ENCODE peak calls at places on chromosomes 1 and 21, in six cellular contexts. A is mesendoderm, E is IMR-90, K is mesenchymal stem cell, B is H1, Y is H9. P is an unnamed sample.

GRCh38 chr1:234612352-234613127 is 2.6 kb upstream of the IRF2BP2 start:
- DNase-seq in A (peak), E (peak), K (peak), B (no peak), Y (no peak), P (no peak)

GRCh38 chr1:155177192-155177917 is 3.7 kb downstream of the TRIM46 start:
- DNase-seq in A (no peak), E (no peak), K (no peak), B (no peak), Y (no peak), P (no peak)

GRCh38 chr1:184986250-184986649 is 11.9 kb upstream of the NIBAN1 start:
- DNase-seq in A (peak), E (peak), K (peak), B (no peak), Y (no peak), P (no peak)

GRCh38 chr1:198678301-198678836 is 39.5 kb downstream of the PTPRC start:
- DNase-seq in A (no peak), E (no peak), K (no peak), B (no peak), Y (no peak), P (no peak)

GRCh38 chr1:16072616-16073484 is 601 bp downstream of the FAM131C start:
- DNase-seq in A (no peak), E (no peak), K (no peak), B (peak), Y (no peak), P (no peak)

GRCh38 chr1:107530543-107530942 is 389.7 kb downstream of the NTNG1 start:
- DNase-seq in A (no peak), E (no peak), K (no peak), B (no peak), Y (no peak), P (no peak)

GRCh38 chr1:17442841-17443240 is 3.4 kb upstream of the RCC2 start:
- DNase-seq in A (no peak), E (no peak), K (no peak), B (no peak), Y (no peak), P (no peak)

GRCh38 chr1:58367217-58367616 is 179.3 kb downstream of the OMA1 start:
- DNase-seq in A (no peak), E (no peak), K (no peak), B (no peak), Y (no peak), P (no peak)

GRCh38 chr21:43281661-43282357 is 113.0 kb downstream of the CRYAA start:
- DNase-seq in A (no peak), E (no peak), K (no peak), B (no peak), Y (no peak), P (no peak)

GRCh38 chr1:1627261-1627841 is 4.6 kb upstream of the MMP23B start:
- DNase-seq in A (no peak), E (no peak), K (no peak), B (peak), Y (peak), P (no peak)

GRCh38 chr1:226901421-226901820 is 31.0 kb downstream of the PSEN2 start:
- DNase-seq in A (no peak), E (no peak), K (no peak), B (no peak), Y (no peak), P (no peak)

GRCh38 chr1:208101661-208102431 is 142.3 kb downstream of the PLXNA2 start:
- DNase-seq in A (no peak), E (peak), K (no peak), B (no peak), Y (no peak), P (peak)

GRCh38 chr1:9475061-9475627 is 64.1 kb upstream of the SLC25A33 start:
- DNase-seq in A (no peak), E (no peak), K (no peak), B (no peak), Y (no peak), P (no peak)
- H2BK15ac ChIP-seq in A (no peak), E (no peak), K (no peak), B (peak), Y (no peak), P (no peak)

DNA sequence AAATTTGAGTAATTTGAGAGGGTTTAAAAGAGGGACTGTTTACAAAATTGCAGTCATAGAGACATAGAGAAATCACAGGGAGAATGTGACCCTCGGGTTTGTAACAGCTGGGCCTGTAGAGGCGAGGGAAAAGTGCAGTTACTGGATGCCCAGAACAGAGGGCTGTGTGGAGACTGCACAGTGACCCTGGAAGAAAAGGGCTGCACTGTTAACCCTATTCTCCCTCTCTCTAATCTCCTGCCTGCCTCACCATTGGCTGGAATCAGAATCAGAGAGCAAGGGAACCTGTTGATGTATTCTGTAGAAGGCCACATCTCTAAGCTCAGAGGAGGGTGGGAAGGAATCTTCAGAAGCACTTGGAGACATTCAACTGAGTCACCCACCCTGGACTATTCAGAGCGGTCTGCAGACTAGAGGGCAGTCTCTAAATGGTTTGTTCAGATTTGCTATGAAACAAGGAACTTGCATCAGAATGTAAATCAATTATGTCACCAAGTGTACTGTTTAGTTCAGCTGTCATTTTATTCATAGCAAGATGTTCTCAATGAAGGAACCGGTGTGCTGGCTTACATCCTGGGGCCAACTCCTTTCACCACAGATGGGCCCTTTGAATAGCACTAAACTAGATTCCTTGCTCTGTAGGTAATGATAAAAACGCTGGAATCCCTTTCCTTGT is 132.2 kb upstream of the HOOK1 start:
- DNase-seq in A (no peak), E (peak), K (peak), B (no peak), Y (no peak), P (no peak)
- H4K8ac ChIP-seq in A (no peak), E (no peak), K (no peak), B (no peak), Y (no peak), P (no peak)

GRCh38 chr1:240491796-240492195 is 120.2 kb downstream of the GREM2 start:
- DNase-seq in A (no peak), E (no peak), K (no peak), B (no peak), Y (no peak), P (no peak)
- H2BK15ac ChIP-seq in A (no peak), E (no peak), K (no peak), B (no peak), Y (no peak), P (no peak)

DNA sequence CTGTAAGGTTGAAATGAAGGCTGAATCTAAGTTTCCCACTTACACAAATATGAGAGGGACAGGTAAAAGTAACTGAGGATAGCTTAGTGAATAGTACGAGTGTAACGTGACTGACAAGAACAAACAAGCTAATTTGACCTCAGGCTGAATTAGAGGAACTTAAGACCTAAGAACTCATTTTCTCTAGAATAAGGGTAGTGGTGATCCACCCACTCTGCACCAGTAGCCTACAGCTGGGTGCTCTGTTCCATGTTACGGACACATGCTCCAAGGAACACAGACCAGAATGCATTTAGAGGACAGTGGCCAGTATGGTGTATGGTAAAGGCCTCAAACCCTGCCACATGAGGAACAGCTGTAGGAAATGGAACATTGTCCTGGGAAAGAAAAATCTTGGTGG is 14.9 kb upstream of the TMEM9 start:
- DNase-seq in A (no peak), E (no peak), K (no peak), B (no peak), Y (no peak), P (no peak)
- H4K8ac ChIP-seq in A (no peak), E (no peak), K (no peak), B (no peak), Y (no peak), P (no peak)

GRCh38 chr21:14480601-14481000 is 65.5 kb downstream of the SAMSN1 start:
- DNase-seq in A (no peak), E (no peak), K (no peak), B (no peak), Y (no peak), P (no peak)

GRCh38 chr21:14482165-14482564 is 64.0 kb downstream of the SAMSN1 start:
- DNase-seq in A (no peak), E (no peak), K (no peak), B (no peak), Y (no peak), P (no peak)

GRCh38 chr21:14487490-14488432 is 58.4 kb downstream of the SAMSN1 start:
- DNase-seq in A (no peak), E (no peak), K (no peak), B (no peak), Y (no peak), P (no peak)

GRCh38 chr21:14486869-14487268 is 59.2 kb downstream of the SAMSN1 start:
- DNase-seq in A (no peak), E (no peak), K (no peak), B (no peak), Y (no peak), P (no peak)

GRCh38 chr21:14484188-14485009 is 61.7 kb downstream of the SAMSN1 start:
- DNase-seq in A (no peak), E (no peak), K (no peak), B (no peak), Y (no peak), P (no peak)
- H2BK15ac ChIP-seq in A (no peak), E (no peak), K (no peak), B (no peak), Y (no peak), P (no peak)

GRCh38 chr21:20997633-20998455 is at the start of gene NCAM2:
- DNase-seq in A (peak), E (peak), K (peak), B (peak), Y (peak), P (peak)
- H4K8ac ChIP-seq in A (no peak), E (no peak), K (peak), B (peak), Y (no peak), P (no peak)